ENCODE peak calls at places on chromosomes 1 and 21, in seven cellular contexts. W is neural progenitor cell, T is H9, K is mammary epithelial cell, X is Karpas-422, N is hepatocyte, L is fibroblast of lung. G is an unnamed sample.

GRCh38 chr1:23026573-23026972 is 7.3 kb downstream of the KDM1A start:
- DNase-seq in W (no peak), T (no peak), K (peak; percentile 48), X (no peak), N (no peak), L (no peak), G (peak; percentile 49)

GRCh38 chr1:237932806-237933205 is 42.1 kb upstream of the ZP4 start:
- DNase-seq in W (no peak), T (no peak), K (peak; percentile 95), X (no peak), N (no peak), L (peak; percentile 84), G (no peak)

GRCh38 chr21:42289926-42290325 is 25.3 kb downstream of the TFF3 start:
- DNase-seq in W (no peak), T (no peak), K (no peak), X (no peak), N (no peak), L (no peak), G (no peak)

GRCh38 chr21:8993943-8994639 is 1527.3 kb upstream of the TPTE start:
- DNase-seq in W (no peak), T (no peak), K (no peak), X (peak; percentile 41), N (no peak), L (peak; percentile 40), G (peak; percentile 2)

GRCh38 chr1:55064071-55064581 is 24.8 kb downstream of the PCSK9 start:
- DNase-seq in W (peak; percentile 27), T (peak; percentile 34), K (no peak), X (peak; percentile 67), N (peak; percentile 27), L (peak; percentile 24), G (no peak)

GRCh38 chr21:42313501-42313969 is 1.7 kb downstream of the TFF3 start:
- DNase-seq in W (peak; percentile 52), T (peak; percentile 69), K (no peak), X (no peak), N (no peak), L (no peak), G (no peak)

GRCh38 chr1:220336391-220337065 is 64.3 kb upstream of the RAB3GAP2 start:
- DNase-seq in W (no peak), T (no peak), K (peak; percentile 80), X (no peak), N (no peak), L (no peak), G (no peak)

GRCh38 chr1:67572594-67573221 is 112.3 kb upstream of the GADD45A start:
- DNase-seq in W (no peak), T (no peak), K (peak; percentile 88), X (peak; percentile 31), N (peak; percentile 56), L (peak; percentile 42), G (peak; percentile 8)

GRCh38 chr1:101190441-101190840 is 46.4 kb upstream of the S1PR1 start:
- DNase-seq in W (no peak), T (no peak), K (peak; percentile 16), X (no peak), N (peak; percentile 6), L (peak; percentile 60), G (no peak)

GRCh38 chr1:22790232-22791008 is 79.8 kb downstream of the EPHB2 start:
- DNase-seq in W (no peak), T (no peak), K (no peak), X (no peak), N (no peak), L (no peak), G (no peak)

GRCh38 chr1:159936284-159936904 is 9.0 kb downstream of the IGSF9 start:
- DNase-seq in W (peak; percentile 80), T (peak; percentile 84), K (peak; percentile 51), X (peak; percentile 83), N (peak; percentile 83), L (peak; percentile 16), G (peak; percentile 93)

GRCh38 chr1:247517795-247518612 is 18.2 kb downstream of the OR2C3 start:
- DNase-seq in W (no peak), T (peak; percentile 31), K (no peak), X (no peak), N (no peak), L (no peak), G (no peak)

GRCh38 chr1:26555550-26555981 is 26.0 kb downstream of the RPS6KA1 start:
- DNase-seq in W (no peak), T (no peak), K (no peak), X (no peak), N (no peak), L (no peak), G (peak; percentile 14)

GRCh38 chr1:3478187-3478586 is 23.7 kb downstream of the ARHGEF16 start:
- DNase-seq in W (no peak), T (no peak), K (no peak), X (no peak), N (no peak), L (no peak), G (no peak)

GRCh38 chr1:47537268-47537667 is 99.4 kb downstream of the FOXD2 start:
- DNase-seq in W (no peak), T (no peak), K (no peak), X (no peak), N (no peak), L (no peak), G (no peak)

GRCh38 chr1:31429583-31429982 is 16.6 kb downstream of the SERINC2 start:
- DNase-seq in W (no peak), T (no peak), K (no peak), X (no peak), N (no peak), L (no peak), G (no peak)

DNA sequence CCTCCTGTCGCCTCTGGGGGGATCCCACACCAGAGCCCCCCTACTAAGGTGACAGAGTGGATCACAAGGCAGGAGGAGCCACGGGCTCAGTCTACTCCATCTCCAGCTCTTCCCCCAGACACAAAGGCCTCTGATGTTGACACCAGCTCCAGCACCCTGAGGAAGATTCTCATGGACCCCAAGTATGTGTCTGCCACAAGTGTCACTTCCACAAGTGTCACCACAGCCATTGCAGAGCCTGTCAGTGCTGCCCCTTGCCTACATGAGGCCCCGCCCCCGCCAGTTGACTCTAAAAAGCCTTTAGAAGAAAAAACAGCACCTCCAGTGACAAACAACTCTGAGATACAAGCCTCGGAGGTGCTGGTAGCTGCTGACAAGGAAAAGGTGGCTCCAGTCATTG is 42.2 kb downstream of the ZBTB17 start:
- DNase-seq in W (no peak), T (no peak), K (no peak), X (no peak), N (no peak), L (no peak), G (no peak)
- H4K20me1 ChIP-seq in W (peaks cover 9% of the 10 kb centered on the region), T (no peaks in the 10 kb centered on the region), K (no peaks in the 10 kb centered on the region), X (no peaks in the 10 kb centered on the region), N (no peaks in the 10 kb centered on the region), L (no peaks in the 10 kb centered on the region), G (peaks cover 5% of the 10 kb centered on the region)

DNA sequence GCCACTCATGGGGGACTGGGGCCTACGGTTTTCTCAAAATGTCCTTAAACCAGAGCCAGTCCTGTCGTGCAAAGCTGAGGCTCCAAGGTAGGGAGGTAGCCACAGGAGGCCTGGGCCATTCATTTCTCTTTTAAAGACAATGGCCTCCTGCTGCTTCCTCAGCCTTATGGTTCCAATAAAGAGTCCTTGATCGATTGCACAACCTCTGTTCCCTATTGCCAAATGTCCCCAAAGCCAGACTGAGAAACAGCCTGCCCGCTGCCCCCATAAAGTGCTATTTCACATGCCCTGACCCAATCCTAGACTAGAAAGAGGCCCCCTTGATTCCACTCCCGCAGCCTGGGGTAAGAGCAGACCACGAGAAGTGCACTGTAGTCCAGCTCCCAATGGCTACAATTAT is 166.7 kb downstream of the CLIC6 start:
- DNase-seq in W (no peak), T (peak; percentile 52), K (no peak), X (no peak), N (no peak), L (no peak), G (no peak)
- H4K20me1 ChIP-seq in W (no peaks in the 10 kb centered on the region), T (no peaks in the 10 kb centered on the region), K (no peaks in the 10 kb centered on the region), X (no peaks in the 10 kb centered on the region), N (no peaks in the 10 kb centered on the region), L (no peaks in the 10 kb centered on the region), G (no peaks in the 10 kb centered on the region)

DNA sequence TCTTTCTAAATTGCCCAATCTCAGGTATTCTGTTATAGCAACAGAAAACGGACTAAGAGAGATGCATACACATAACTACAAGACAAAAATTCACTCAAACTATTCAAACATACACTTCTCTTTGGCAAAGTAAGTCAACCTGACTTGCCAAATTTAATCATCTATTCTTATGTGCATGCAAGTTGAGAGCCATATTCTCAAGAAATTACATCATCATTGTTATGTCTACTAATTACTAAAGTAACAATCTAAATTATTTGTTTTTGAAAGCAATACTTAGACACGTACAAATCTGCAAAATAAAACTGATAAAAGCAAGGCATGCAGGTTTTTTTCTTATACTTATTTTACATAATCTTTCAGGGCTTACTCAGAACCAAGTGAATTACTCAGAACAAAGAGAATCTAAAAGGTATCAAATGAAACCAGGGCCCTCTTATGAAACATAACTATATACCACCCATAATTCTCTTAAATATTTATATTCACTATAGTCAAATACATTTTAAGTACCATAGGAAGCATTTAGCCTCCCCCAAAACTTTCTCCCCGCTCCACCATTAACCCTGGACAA is 62.3 kb downstream of the HLCS start:
- DNase-seq in W (no peak), T (no peak), K (no peak), X (no peak), N (no peak), L (no peak), G (no peak)
- H4K20me1 ChIP-seq in W (no peaks in the 10 kb centered on the region), T (no peaks in the 10 kb centered on the region), K (no peaks in the 10 kb centered on the region), X (peaks cover 4% of the 10 kb centered on the region), N (no peaks in the 10 kb centered on the region), L (peaks cover 2% of the 10 kb centered on the region), G (no peaks in the 10 kb centered on the region)

GRCh38 chr1:110055493-110056283 is 14.8 kb downstream of the ALX3 start:
- DNase-seq in W (no peak), T (no peak), K (peak; percentile 47), X (no peak), N (no peak), L (peak; percentile 66), G (no peak)
- H4K20me1 ChIP-seq in W (peaks cover 32% of the 10 kb centered on the region), T (no peaks in the 10 kb centered on the region), K (no peaks in the 10 kb centered on the region), X (no peaks in the 10 kb centered on the region), N (peaks cover 2% of the 10 kb centered on the region), L (no peaks in the 10 kb centered on the region), G (no peaks in the 10 kb centered on the region)

G was measured in PC-3.